ENCODE peak calls at places on chromosomes 3 and 15, in eight cellular contexts. S is ELR; M is stimulated activated CD4-positive, alpha-beta T cell treated with anti-CD3 and anti-CD28 coated beads, Interleukin-4, amount 100 ng/mL, for 48 hours; Z is left lung; U is heart left ventricle; C is ascending aorta; W is stimulated activated CD8-positive, alpha-beta memory T cell treated with anti-CD3 and anti-CD28 coated beads, Interleukin-15, amount 100 ng/mL, for 48 hours; E is breast epithelium. O is an unnamed sample.

GRCh38 chr15:65323071-65323511 is 18.6 kb downstream of the RNU5B-1 start:
- DNase-seq in S (no peak), M (no peak), Z (no peak), U (peak; percentile 76), C (no peak), W (no peak), E (no peak), O (no peak)

GRCh38 chr3:63352008-63352279 is 73.8 kb downstream of the SYNPR start:
- DNase-seq in S (no peak), M (no peak), Z (no peak), U (no peak), C (no peak), W (no peak), E (no peak), O (no peak)

GRCh38 chr3:20039765-20040475 is at the start of gene KAT2B:
- DNase-seq in S (peak; percentile 68), M (peak; percentile 78), Z (peak; percentile 87), U (peak; percentile 84), C (peak; percentile 87), W (peak; percentile 75), E (peak; percentile 52), O (no peak)

GRCh38 chr3:94137377-94137776 is 74.5 kb downstream of the NSUN3 start:
- DNase-seq in S (no peak), M (no peak), Z (no peak), U (no peak), C (no peak), W (no peak), E (no peak), O (no peak)

GRCh38 chr3:140062461-140062860 is 127.5 kb downstream of the CLSTN2 start:
- DNase-seq in S (no peak), M (no peak), Z (no peak), U (no peak), C (no peak), W (no peak), E (no peak), O (no peak)

GRCh38 chr3:170751083-170751893 is 118.7 kb downstream of the RPL22L1 start:
- DNase-seq in S (peak; percentile 95), M (no peak), Z (no peak), U (peak; percentile 28), C (peak; percentile 92), W (no peak), E (peak; percentile 41), O (peak; percentile 47)

GRCh38 chr3:70771426-70772147 is 459.1 kb upstream of the MDFIC2 start:
- DNase-seq in S (peak; percentile 72), M (no peak), Z (no peak), U (no peak), C (no peak), W (no peak), E (no peak), O (no peak)

GRCh38 chr15:47725924-47726323 is 8.6 kb downstream of the SEMA6D start:
- DNase-seq in S (no peak), M (no peak), Z (peak; percentile 36), U (peak; percentile 72), C (no peak), W (no peak), E (no peak), O (no peak)

GRCh38 chr3:38655708-38656300 is 6.3 kb upstream of the SCN5A start:
- DNase-seq in S (peak; percentile 54), M (no peak), Z (no peak), U (no peak), C (peak; percentile 54), W (no peak), E (no peak), O (no peak)

GRCh38 chr15:101613130-101614000 is 38.8 kb downstream of the TM2D3 start:
- DNase-seq in S (no peak), M (no peak), Z (no peak), U (peak; percentile 83), C (peak; percentile 76), W (no peak), E (peak; percentile 49), O (peak; percentile 52)

GRCh38 chr3:57233799-57234198 is 6.3 kb downstream of the APPL1 start:
- DNase-seq in S (no peak), M (no peak), Z (no peak), U (no peak), C (no peak), W (no peak), E (no peak), O (no peak)

GRCh38 chr3:77345009-77345408 is 305.1 kb downstream of the ROBO2 start:
- DNase-seq in S (no peak), M (no peak), Z (no peak), U (no peak), C (no peak), W (no peak), E (no peak), O (no peak)

GRCh38 chr3:12706504-12707253 is 42.8 kb upstream of the RAF1 start:
- DNase-seq in S (peak; percentile 81), M (peak; percentile 43), Z (peak; percentile 50), U (peak; percentile 39), C (peak; percentile 76), W (peak; percentile 23), E (no peak), O (no peak)

GRCh38 chr3:197337656-197338055 is 39.2 kb upstream of the DLG1 start:
- DNase-seq in S (peak; percentile 64), M (no peak), Z (no peak), U (no peak), C (no peak), W (no peak), E (no peak), O (no peak)

GRCh38 chr15:63348392-63348791 is 33.3 kb downstream of the CA12 start:
- DNase-seq in S (peak; percentile 77), M (no peak), Z (peak; percentile 55), U (peak; percentile 63), C (peak; percentile 83), W (no peak), E (peak; percentile 79), O (no peak)

GRCh38 chr3:12782172-12782815 is 14.2 kb upstream of the CAND2 start:
- DNase-seq in S (no peak), M (no peak), Z (no peak), U (no peak), C (no peak), W (no peak), E (no peak), O (no peak)

GRCh38 chr3:138964264-138964663 is 17.2 kb downstream of the FOXL2NB start:
- DNase-seq in S (no peak), M (no peak), Z (no peak), U (no peak), C (no peak), W (no peak), E (no peak), O (no peak)

GRCh38 chr3:132432639-132433038 is 15.3 kb downstream of the DNAJC13 start:
- DNase-seq in S (peak; percentile 93), M (no peak), Z (no peak), U (no peak), C (no peak), W (no peak), E (no peak), O (no peak)

GRCh38 chr3:70561796-70562195 is 249.4 kb upstream of the MDFIC2 start:
- DNase-seq in S (no peak), M (no peak), Z (no peak), U (no peak), C (no peak), W (no peak), E (no peak), O (no peak)

GRCh38 chr15:71048913-71049675 is 66.2 kb upstream of the THSD4 start:
- DNase-seq in S (peak; percentile 95), M (no peak), Z (no peak), U (no peak), C (no peak), W (no peak), E (no peak), O (no peak)

GRCh38 chr3:61927332-61927731 is 366.0 kb downstream of the PTPRG start:
- DNase-seq in S (peak; percentile 10), M (no peak), Z (peak; percentile 69), U (peak; percentile 85), C (peak; percentile 77), W (no peak), E (peak; percentile 77), O (peak; percentile 18)

GRCh38 chr15:43927203-43927602 is 100.4 kb downstream of the WDR76 start:
- DNase-seq in S (no peak), M (no peak), Z (no peak), U (no peak), C (no peak), W (no peak), E (no peak), O (no peak)

GRCh38 chr3:85164446-85164845 is 205.7 kb downstream of the CADM2 start:
- DNase-seq in S (no peak), M (no peak), Z (no peak), U (no peak), C (no peak), W (no peak), E (no peak), O (no peak)

GRCh38 chr3:182962162-182962561 is 18.2 kb downstream of the DCUN1D1 start:
- DNase-seq in S (no peak), M (no peak), Z (no peak), U (no peak), C (no peak), W (no peak), E (no peak), O (no peak)

O was measured in thoracic aorta.